ENCODE peak calls at places on chromosome 3, in eight cellular contexts. K is colonic mucosa, L is mesothelial cell of epicardium, Q is omental fat pad, G is neural crest cell, T is brain microvascular endothelial cell, X is AG09319, I is WERI-Rb-1. F is an unnamed sample.

GRCh38 chr3:57778499-57778898 is 22.4 kb downstream of the SLMAP start:
- DNase-seq in T (no peak), Q (no peak), L (no peak), K (no peak), G (no peak), I (no peak), X (no peak), F (no peak)

GRCh38 chr3:116059421-116060096 is 385.7 kb downstream of the LSAMP start:
- DNase-seq in T (peak; percentile 84), L (no peak), Q (no peak), K (no peak), G (no peak), I (no peak), X (no peak), F (no peak)

GRCh38 chr3:170470063-170471006 is 51.7 kb downstream of the CLDN11 start:
- DNase-seq in L (no peak), X (peak; percentile 73), Q (no peak), K (no peak), T (no peak), I (no peak), G (no peak), F (no peak)

GRCh38 chr3:27141668-27142067 is 227.5 kb downstream of the NEK10 start:
- DNase-seq in K (no peak), Q (no peak), X (no peak), T (no peak), I (no peak), G (no peak), L (no peak), F (no peak)

GRCh38 chr3:12782172-12782815 is 14.2 kb upstream of the CAND2 start:
- DNase-seq in L (no peak), K (no peak), G (no peak), X (no peak), Q (no peak), T (peak; percentile 68), I (no peak), F (no peak)

GRCh38 chr3:12188328-12188648 is 29.6 kb upstream of the TIMP4 start:
- DNase-seq in Q (no peak), L (no peak), T (no peak), K (no peak), X (no peak), I (peak; percentile 23), G (no peak), F (no peak)

GRCh38 chr3:23767546-23767945 is 38.2 kb upstream of the UBE2E1 start:
- DNase-seq in K (no peak), G (no peak), X (no peak), T (no peak), Q (no peak), I (no peak), L (no peak), F (no peak)

GRCh38 chr3:196322-197153 is at the start of gene CHL1:
- DNase-seq in I (peak; percentile 38), X (no peak), T (no peak), K (no peak), L (peak; percentile 51), G (peak; percentile 7), Q (no peak), F (no peak)

GRCh38 chr3:31502803-31503221 is 29.9 kb upstream of the STT3B start:
- DNase-seq in I (no peak), T (no peak), L (no peak), G (no peak), K (no peak), X (no peak), Q (no peak), F (no peak)

GRCh38 chr3:78736863-78737262 is 1030.9 kb downstream of the ROBO1 start:
- DNase-seq in L (no peak), I (no peak), G (no peak), K (no peak), Q (no peak), X (peak; percentile 35), T (no peak), F (no peak)

GRCh38 chr3:52190294-52190841 is 7.6 kb upstream of the ALAS1 start:
- DNase-seq in T (no peak), L (no peak), Q (no peak), X (peak; percentile 39), G (no peak), K (peak; percentile 40), I (no peak), F (no peak)

GRCh38 chr3:42852443-42852842 is 23.2 kb downstream of the CYP8B1 start:
- DNase-seq in I (no peak), K (no peak), T (no peak), L (no peak), Q (no peak), G (no peak), X (no peak), F (no peak)

DNA sequence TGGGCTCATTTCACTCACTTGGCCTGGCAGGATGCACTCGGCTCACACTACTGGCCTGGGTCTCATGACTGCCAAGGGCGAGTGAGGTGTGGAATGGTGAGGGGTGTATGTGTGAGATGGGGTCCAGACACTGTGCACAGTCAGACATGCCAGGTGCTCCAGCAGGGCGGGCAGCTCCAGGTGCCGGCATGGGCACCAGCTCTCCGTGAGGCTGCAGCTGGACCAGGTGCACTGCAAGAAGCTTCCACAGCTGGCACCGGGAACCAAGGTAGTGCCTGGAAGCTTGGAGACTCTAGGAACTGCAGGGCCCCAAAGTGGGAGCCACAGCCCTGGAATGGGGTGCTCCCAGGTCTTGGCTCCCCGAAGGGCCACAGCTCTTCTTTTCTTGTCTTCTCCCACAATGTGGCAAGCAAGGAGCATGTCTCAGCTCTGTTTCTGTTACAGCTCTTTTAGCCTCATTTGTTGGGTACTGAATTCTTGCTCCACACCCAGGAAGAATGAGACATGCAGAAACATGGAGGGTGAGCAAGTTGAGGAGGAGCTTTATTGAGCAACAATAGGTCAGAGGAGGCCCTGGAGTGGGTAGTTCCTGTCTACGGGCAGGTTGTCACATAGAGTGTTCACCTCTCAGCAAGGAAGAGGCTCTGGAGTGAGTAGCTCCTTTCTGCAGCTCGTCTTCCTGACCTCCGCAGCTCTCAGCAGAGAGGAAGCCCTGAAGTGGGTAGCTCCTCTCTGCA is 762.8 kb downstream of the CADM2 start:
- DNase-seq in X (no peak), T (no peak), L (no peak), Q (no peak), G (no peak), K (no peak), I (no peak), F (no peak)
- TF ChIP-seq CTCF in X (no peak), T (no peak), L (no peak), Q (no peak), G (no peak), K (no peak), I (no peak), F (no peak)

DNA sequence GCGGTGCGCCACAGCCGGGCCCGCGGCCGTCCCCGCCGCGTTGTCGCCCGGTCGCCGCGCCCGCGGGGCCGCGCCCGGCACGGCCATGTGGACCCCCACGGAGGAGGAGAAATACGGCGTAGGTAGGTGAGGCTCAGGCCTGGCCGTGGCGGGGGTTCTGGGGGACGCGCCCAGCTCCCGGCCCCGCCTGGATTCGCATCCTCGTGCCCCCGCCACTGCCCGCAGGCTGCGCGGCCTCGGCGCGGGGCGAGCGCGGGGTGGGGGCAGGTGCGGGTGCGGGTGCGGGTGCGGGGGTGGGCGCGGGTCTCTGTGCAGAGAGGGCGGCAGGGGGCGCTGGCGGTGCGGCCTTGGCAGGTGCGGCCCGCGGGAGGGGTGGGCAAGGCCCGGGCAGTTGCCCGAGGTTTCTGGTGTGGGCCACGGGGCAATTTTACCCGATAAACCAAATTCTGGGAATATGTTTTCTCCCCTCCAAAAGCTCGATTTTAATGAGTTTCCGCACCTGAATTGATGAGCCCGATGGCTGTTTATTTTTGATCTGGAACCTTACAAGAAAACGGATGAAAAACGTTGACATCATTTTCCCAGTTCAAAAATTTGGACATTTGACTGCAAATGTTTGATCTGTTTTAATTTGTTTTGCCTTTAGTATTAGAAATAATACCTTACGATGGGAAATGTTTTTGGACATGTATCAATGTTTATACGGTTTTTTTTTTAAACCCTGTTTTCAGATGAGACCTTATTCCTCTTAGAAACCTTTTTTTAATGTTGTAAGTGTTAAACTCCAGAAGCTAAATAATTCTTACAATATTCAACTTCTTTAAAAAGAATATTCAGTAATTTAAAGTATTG is 678 bp downstream of the DOCK3 start:
- DNase-seq in I (peak; percentile 79), K (no peak), T (no peak), G (peak; percentile 67), Q (no peak), L (peak; percentile 79), X (no peak), F (no peak)
- TF ChIP-seq CTCF in I (peak; percentile 70), K (no peak), T (peak; percentile 10), G (peak; percentile 75), Q (no peak), L (peak; percentile 57), X (peak; percentile 2), F (peak; percentile 27)

DNA sequence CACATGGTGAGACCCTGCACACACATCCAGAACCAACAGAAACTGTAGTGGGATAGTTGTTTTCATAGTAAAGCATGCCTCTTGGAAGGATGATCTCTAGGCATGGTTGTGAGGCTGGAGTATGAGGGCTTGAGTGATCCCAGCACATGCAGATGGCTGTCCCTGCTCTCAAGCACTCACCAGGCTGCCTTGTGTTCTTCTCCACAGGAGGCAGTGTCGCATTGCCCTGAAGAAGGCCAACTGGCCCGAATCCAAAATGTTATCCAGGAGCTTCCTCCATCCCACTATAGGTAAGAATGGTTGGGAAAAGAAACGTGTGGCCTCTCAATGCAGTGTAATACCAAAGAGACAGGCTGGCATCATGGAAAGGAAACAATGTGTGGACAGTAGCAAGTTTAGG is 82.7 kb downstream of the TMEM39A start:
- DNase-seq in K (no peak), Q (no peak), T (no peak), G (no peak), L (no peak), X (no peak), I (no peak), F (no peak)
- TF ChIP-seq CTCF in K (no peak), Q (no peak), T (no peak), G (no peak), L (no peak), X (no peak), I (peak; percentile 10), F (no peak)

GRCh38 chr3:98574157-98574556 is 19.3 kb downstream of the CPOX start:
- DNase-seq in I (no peak), X (no peak), G (no peak), K (no peak), T (no peak), Q (no peak), L (no peak), F (no peak)

GRCh38 chr3:98577178-98577895 is 16.1 kb downstream of the CPOX start:
- DNase-seq in T (peak; percentile 35), L (no peak), Q (no peak), I (no peak), G (no peak), K (no peak), X (no peak), F (no peak)

GRCh38 chr3:98568402-98568801 is 25.0 kb downstream of the CPOX start:
- DNase-seq in Q (no peak), T (no peak), G (no peak), K (no peak), L (no peak), X (no peak), I (no peak), F (no peak)

GRCh38 chr3:98567646-98568280 is 25.6 kb downstream of the CPOX start:
- DNase-seq in K (no peak), L (no peak), T (no peak), Q (no peak), I (no peak), G (no peak), X (no peak), F (no peak)

DNA sequence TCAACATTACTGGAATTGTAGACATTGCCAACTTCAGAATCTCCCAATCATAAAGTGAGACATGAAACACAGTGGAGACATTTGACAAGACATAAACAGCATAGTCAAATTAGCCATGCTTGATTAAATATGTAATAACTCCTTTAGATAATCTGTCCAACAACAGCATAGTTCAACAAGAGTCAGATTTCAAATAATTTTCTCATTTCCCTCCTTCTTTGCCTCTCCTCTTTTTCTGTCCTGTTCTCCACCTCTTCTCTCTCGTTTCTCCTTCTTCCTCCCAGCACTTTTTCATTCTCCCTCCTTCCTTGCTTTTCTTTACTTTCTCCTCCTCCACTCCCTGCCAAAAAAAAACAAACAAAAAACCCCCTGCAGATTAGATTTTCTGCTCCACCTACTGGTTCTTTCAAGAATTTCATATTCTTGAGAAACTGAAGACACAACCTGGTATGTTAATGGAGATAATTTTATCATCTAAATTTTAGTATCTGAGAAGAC is 20.1 kb downstream of the CPOX start:
- DNase-seq in T (no peak), L (no peak), K (no peak), G (no peak), I (no peak), Q (no peak), X (no peak), F (no peak)
- TF ChIP-seq CTCF in T (peak; percentile 49), L (peak; percentile 70), K (no peak), G (peak; percentile 61), I (peak; percentile 9), Q (no peak), X (peak; percentile 36), F (peak; percentile 40)

F was measured in D721Med.